ENCODE peak calls at places on chromosomes 1 and 21, in ten cellular contexts. T, H, B, R, N, Y, Z, W, E and I are unnamed samples.

GRCh38 chr1:116166011-116166571 is 54.9 kb downstream of the MAB21L3 start:
- DNase-seq in T (no peak), Z (no peak), W (no peak), Y (no peak), E (no peak), R (no peak), B (no peak), H (no peak), N (no peak), I (no peak)

GRCh38 chr1:26831546-26832248 is 5.2 kb downstream of the ZDHHC18 start:
- DNase-seq in Z (no peak), W (no peak), E (no peak), B (peak; percentile 85), R (no peak), T (no peak), N (no peak), Y (no peak), H (no peak), I (no peak)

GRCh38 chr1:21292991-21293536 is 2.8 kb upstream of the ECE1 start:
- DNase-seq in B (no peak), H (peak; percentile 58), R (no peak), Z (no peak), W (no peak), E (no peak), T (no peak), Y (no peak), N (no peak), I (no peak)

GRCh38 chr1:200708769-200709168 is 29.9 kb upstream of the CAMSAP2 start:
- DNase-seq in W (no peak), E (peak; percentile 46), H (no peak), N (no peak), R (peak; percentile 53), B (no peak), T (no peak), Y (peak; percentile 10), Z (no peak), I (no peak)

GRCh38 chr1:228478912-228479665 is 8.1 kb upstream of the RNF187 start:
- DNase-seq in T (no peak), N (no peak), B (no peak), Z (peak; percentile 77), W (no peak), Y (no peak), E (no peak), H (no peak), R (peak; percentile 76), I (no peak)

GRCh38 chr1:25610822-25611630 is 5.6 kb upstream of the MAN1C1 start:
- DNase-seq in H (no peak), Z (no peak), Y (no peak), W (no peak), N (peak; percentile 21), E (no peak), R (no peak), B (no peak), T (no peak), I (no peak)

GRCh38 chr21:14321042-14321441 is 61.9 kb downstream of the HSPA13 start:
- DNase-seq in R (no peak), Z (no peak), N (no peak), H (no peak), T (no peak), E (no peak), B (peak; percentile 22), W (no peak), Y (no peak), I (no peak)

GRCh38 chr1:205972491-205973168 is 29.4 kb upstream of the SLC26A9 start:
- DNase-seq in R (peak; percentile 44), W (no peak), B (no peak), T (no peak), Z (peak; percentile 43), H (no peak), E (peak; percentile 18), Y (no peak), N (no peak), I (no peak)

GRCh38 chr1:62436039-62436465 is 797 bp upstream of the USP1 start:
- DNase-seq in R (no peak), E (peak; percentile 99), Y (no peak), B (no peak), W (peak; percentile 98), T (no peak), N (no peak), Z (no peak), H (peak; percentile 99), I (no peak)

GRCh38 chr1:241356519-241357365 is at the start of gene RGS7:
- DNase-seq in W (peak; percentile 51), Y (no peak), Z (peak; percentile 75), T (peak; percentile 29), B (peak; percentile 48), E (peak; percentile 19), R (peak; percentile 73), N (no peak), H (peak; percentile 53), I (no peak)

GRCh38 chr21:36589352-36589971 is 109.5 kb upstream of the SIM2 start:
- DNase-seq in Z (peak; percentile 65), B (peak; percentile 4), W (peak; percentile 72), T (peak; percentile 47), N (peak; percentile 59), R (peak; percentile 42), Y (no peak), H (no peak), E (peak; percentile 24), I (no peak)

GRCh38 chr1:78619029-78619428 is 1.2 kb upstream of the IFI44L start:
- DNase-seq in T (no peak), B (no peak), E (no peak), N (no peak), Z (no peak), H (no peak), Y (no peak), R (no peak), W (no peak), I (no peak)

GRCh38 chr1:70934197-70934961 is 113.2 kb downstream of the PTGER3 start:
- DNase-seq in W (no peak), R (no peak), H (no peak), Y (no peak), T (no peak), E (no peak), B (no peak), Z (no peak), N (no peak), I (no peak)

GRCh38 chr1:67285780-67286488 is 21.7 kb upstream of the IL12RB2 start:
- DNase-seq in B (no peak), N (no peak), W (no peak), Z (no peak), Y (peak; percentile 56), E (no peak), T (no peak), R (no peak), H (no peak), I (no peak)

GRCh38 chr1:234781241-234782056 is 171.5 kb upstream of the IRF2BP2 start:
- DNase-seq in W (no peak), E (peak; percentile 60), T (no peak), Z (peak; percentile 45), Y (no peak), H (no peak), R (no peak), B (peak; percentile 8), N (no peak), I (no peak)

GRCh38 chr1:56437959-56438358 is 141.4 kb downstream of the PLPP3 start:
- DNase-seq in B (no peak), N (no peak), T (no peak), W (no peak), Z (peak; percentile 35), H (no peak), R (peak; percentile 56), E (no peak), Y (no peak), I (no peak)

DNA sequence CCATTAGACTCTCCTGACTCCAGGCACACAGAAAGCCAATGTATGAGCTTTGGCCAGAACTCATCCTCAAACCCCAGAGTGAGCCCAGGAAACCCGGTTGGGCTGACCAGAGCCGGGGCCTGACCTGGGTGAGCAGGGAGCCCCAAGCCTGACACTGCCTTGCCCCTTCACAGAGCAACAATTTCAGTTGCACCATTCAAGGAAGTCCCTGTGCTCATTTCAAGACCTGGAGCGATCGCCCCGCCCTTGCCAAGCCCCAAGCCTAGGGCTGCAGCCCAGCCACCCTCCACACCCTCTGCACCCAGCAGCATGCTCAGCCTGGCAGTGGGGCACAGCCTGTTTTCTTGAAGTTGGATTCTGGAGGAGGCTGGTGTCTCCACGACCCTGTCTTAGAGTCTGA is 2.3 kb downstream of the NBL1 start:
- DNase-seq in Z (no peak), E (peak; percentile 31), B (no peak), H (peak; percentile 91), R (no peak), W (no peak), T (no peak), Y (no peak), N (no peak), I (peak; percentile 51)
- H3K4me3 ChIP-seq in Z (no peak overlapping the region), E (no peak overlapping the region), B (no peak overlapping the region), H (no peak overlapping the region), R (no peak overlapping the region), W (peak overlapping the region; percentile 71), T (no peak overlapping the region), Y (no peak overlapping the region), N (peak overlapping the region; percentile 92), I (no peak overlapping the region)

DNA sequence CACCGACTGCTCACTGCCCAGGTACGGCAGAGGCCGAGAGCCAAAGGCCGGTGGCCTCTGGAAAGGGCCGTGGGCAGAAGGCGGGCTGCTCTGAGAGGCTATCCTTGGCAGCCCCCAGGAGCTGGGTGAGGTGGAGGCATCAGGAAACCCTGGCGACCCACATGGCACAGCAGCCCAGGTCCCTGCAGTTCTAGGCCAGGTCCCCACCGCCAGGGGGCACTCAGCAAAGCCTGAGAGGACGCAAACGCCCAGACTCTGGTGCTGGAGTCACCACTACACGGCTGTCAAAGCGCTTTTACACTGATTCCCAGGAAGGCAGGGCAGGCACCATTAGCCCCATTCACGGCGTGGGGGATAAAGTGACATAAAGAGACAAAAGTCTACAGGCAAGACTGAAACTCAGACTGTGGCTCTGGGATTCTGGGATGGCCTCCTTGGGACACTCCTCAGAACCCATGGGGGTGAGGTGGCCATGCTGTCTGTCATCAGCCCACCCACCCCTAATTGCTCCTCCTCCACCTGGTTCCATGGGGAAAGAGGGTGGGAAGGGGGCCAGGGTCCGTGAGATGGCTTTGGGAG is 4.9 kb downstream of the PLEKHG5 start:
- DNase-seq in N (peak; percentile 52), Z (peak; percentile 98), W (peak; percentile 91), R (peak; percentile 93), B (peak; percentile 82), Y (peak; percentile 44), T (peak; percentile 88), H (peak; percentile 87), E (peak; percentile 77), I (peak; percentile 42)
- H3K4me3 ChIP-seq in N (no peak overlapping the region), Z (peak overlapping the region; percentile 78), W (peak overlapping the region; percentile 61), R (no peak overlapping the region), B (no peak overlapping the region), Y (no peak overlapping the region), T (no peak overlapping the region), H (no peak overlapping the region), E (no peak overlapping the region), I (no peak overlapping the region)

GRCh38 chr1:50419192-50419906 is 3.9 kb downstream of the DMRTA2 start:
- DNase-seq in W (no peak), H (no peak), Y (no peak), T (peak; percentile 27), E (no peak), N (no peak), Z (peak; percentile 72), B (no peak), R (peak; percentile 78), I (no peak)
- H3K4me3 ChIP-seq in W (peak overlapping the region; percentile 30), H (no peak overlapping the region), Y (no peak overlapping the region), T (peak overlapping the region; percentile 12), E (no peak overlapping the region), N (no peak overlapping the region), Z (peak overlapping the region; percentile 36), B (peak overlapping the region; percentile 43), R (no peak overlapping the region), I (no peak overlapping the region)

GRCh38 chr21:45590726-45591618 is 48.7 kb upstream of the SLC19A1 start:
- DNase-seq in Z (peak; percentile 54), N (no peak), T (no peak), W (peak; percentile 49), E (no peak), H (no peak), B (peak; percentile 12), Y (no peak), R (no peak), I (peak; percentile 6)
- H3K4me3 ChIP-seq in Z (peak overlapping the region; percentile 64), N (peak overlapping the region; percentile 50), T (peak overlapping the region; percentile 26), W (peak overlapping the region; percentile 45), E (peak overlapping the region; percentile 54), H (no peak overlapping the region), B (no peak overlapping the region), Y (peak overlapping the region; percentile 24), R (no peak overlapping the region), I (no peak overlapping the region)